ENCODE peak calls at places on chromosomes 3 and 15, in five cellular contexts. Q, J, M, C and E are unnamed samples. For H3K4me1, the result is how much of the 10 kb centered on the place peaks cover.

GRCh38 chr15:37041042-37041441 is 59.3 kb downstream of the MEIS2 start:
- DNase-seq in Q (no peak), J (no peak), M (no peak), C (no peak), E (no peak)

GRCh38 chr15:79170256-79170664 is 79.7 kb upstream of the RASGRF1 start:
- DNase-seq in Q (no peak), J (no peak), M (no peak), C (no peak), E (peak)

GRCh38 chr3:196660381-196661166 is 21.1 kb downstream of the NRROS start:
- DNase-seq in Q (no peak), J (no peak), M (no peak), C (no peak), E (no peak)

GRCh38 chr3:158381274-158381868 is 189.6 kb upstream of the MLF1 start:
- DNase-seq in Q (no peak), J (no peak), M (no peak), C (no peak), E (no peak)

GRCh38 chr15:87973456-87974215 is 282.9 kb downstream of the NTRK3 start:
- DNase-seq in Q (no peak), J (no peak), M (no peak), C (no peak), E (no peak)

GRCh38 chr15:73965094-73965729 is 26.9 kb downstream of the STOML1 start:
- DNase-seq in Q (no peak), J (no peak), M (no peak), C (no peak), E (no peak)

GRCh38 chr3:46367811-46368210 is 2.9 kb upstream of the CCR5 start:
- DNase-seq in Q (no peak), J (no peak), M (no peak), C (peak), E (no peak)

GRCh38 chr15:33913459-33913858 is 54.8 kb upstream of the CHRM5 start:
- DNase-seq in Q (no peak), J (no peak), M (no peak), C (no peak), E (no peak)

GRCh38 chr3:107660316-107660976 is 137.7 kb downstream of the BBX start:
- DNase-seq in Q (no peak), J (no peak), M (peak), C (peak), E (peak)

GRCh38 chr3:133742351-133743091 is 3.7 kb upstream of the TF start:
- DNase-seq in Q (peak), J (no peak), M (peak), C (peak), E (no peak)

GRCh38 chr3:16498130-16498890 is 15.2 kb downstream of the RFTN1 start:
- DNase-seq in Q (no peak), J (no peak), M (no peak), C (no peak), E (no peak)

GRCh38 chr3:194450341-194450740 is 36.5 kb downstream of the ATP13A3 start:
- DNase-seq in Q (no peak), J (no peak), M (no peak), C (no peak), E (no peak)

GRCh38 chr3:43153189-43154083 is 47.6 kb upstream of the POMGNT2 start:
- DNase-seq in Q (no peak), J (no peak), M (no peak), C (no peak), E (no peak)

GRCh38 chr3:124033360-124034015 is 41.6 kb upstream of the ROPN1 start:
- DNase-seq in Q (no peak), J (peak), M (no peak), C (no peak), E (no peak)

GRCh38 chr3:67109651-67110204 is 111.6 kb downstream of the KBTBD8 start:
- DNase-seq in Q (no peak), J (peak), M (peak), C (peak), E (peak)
- TF ChIP-seq ZBTB33 in Q (no peak), J (no peak), M (no peak), C (no peak), E (no peak)

GRCh38 chr3:181629029-181629428 is 82.7 kb upstream of the SOX2 start:
- DNase-seq in Q (no peak), J (no peak), M (no peak), C (no peak), E (no peak)
- H2AFZ ChIP-seq in Q (no peak), J (no peak), M (no peak), C (no peak), E (peak)

GRCh38 chr3:111867889-111868426 is 8.9 kb downstream of the PHLDB2 start:
- DNase-seq in Q (no peak), J (no peak), M (no peak), C (no peak), E (no peak)

GRCh38 chr3:111872948-111873347 is 13.9 kb downstream of the PHLDB2 start:
- DNase-seq in Q (no peak), J (no peak), M (no peak), C (no peak), E (no peak)

GRCh38 chr3:111874177-111874820 is 15.2 kb downstream of the PHLDB2 start:
- DNase-seq in Q (no peak), J (no peak), M (peak), C (peak), E (no peak)

DNA sequence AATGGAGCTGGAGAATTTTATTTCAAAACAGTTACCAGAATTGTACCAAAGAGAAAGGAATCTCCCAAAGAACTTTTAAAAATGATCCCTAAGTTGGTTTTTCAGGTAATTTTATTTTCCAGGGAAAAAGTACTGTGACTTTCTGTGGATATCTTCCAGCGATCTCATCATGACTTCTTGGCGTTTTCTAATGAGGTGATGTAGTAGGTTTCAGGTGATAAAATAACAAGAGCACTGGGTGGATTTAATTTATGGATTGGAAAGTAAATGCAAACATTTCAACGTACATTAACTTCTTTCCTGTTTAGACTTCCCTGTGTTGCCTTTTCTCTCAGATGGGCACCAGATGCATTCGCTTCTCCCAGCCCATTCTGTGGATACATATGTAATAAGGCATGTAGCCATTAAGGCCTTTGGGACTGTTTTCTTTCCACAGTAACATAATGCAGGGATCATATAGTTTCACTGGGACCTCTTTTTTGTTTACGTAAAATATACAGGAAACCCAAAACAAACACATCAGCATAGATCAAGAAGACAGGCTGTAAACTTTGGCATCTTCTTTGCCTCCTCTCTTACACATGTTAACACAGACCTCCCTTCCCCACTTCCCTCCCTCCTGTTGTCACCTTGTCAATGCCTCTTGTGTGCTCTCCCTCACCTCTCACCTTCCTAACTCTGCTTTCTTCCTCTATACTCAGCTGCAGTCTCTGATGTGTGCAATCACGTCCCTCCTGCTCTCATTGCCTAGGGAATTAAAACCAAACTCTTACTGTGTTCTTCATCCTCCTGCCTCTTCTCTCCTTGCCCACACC is 13.0 kb downstream of the PHLDB2 start:
- DNase-seq in Q (no peak), J (no peak), M (no peak), C (peak), E (no peak)
- H3K4me1 ChIP-seq in Q (under half), J (under half), M (half or more), C (under half), E (under half)

DNA sequence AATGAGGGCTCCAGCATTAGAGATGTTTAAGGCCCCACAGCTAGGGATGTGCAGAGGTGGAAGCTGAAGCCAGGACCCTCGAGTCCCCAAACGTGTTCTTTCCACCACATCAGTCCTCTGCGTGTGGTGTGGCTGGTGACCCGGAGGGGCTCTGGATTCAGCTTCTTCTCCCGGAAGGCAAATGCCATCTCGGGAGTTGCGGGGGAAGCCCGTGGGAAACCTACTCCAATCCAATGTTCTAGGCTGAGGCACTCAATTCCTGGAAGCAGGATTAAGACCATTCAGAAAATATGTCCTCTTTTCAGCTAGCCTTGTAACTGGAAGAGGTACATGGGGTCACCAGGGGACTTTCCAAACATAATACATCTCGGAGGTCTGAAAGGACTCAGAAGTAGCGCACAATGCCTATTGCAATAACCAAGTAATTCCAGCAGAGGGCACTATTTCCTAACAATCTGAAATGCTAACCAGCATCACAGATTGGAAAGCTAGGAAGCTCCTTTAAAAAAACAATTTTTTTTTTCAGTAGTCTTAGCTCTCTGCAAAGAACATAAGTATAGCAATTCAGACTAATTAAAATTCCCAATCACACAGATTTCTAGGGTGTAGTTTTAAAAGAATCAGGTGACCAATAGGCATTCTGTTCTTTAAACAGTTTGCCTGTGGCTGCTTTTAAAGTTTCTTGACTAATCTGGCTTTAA is 36.2 kb downstream of the BNC1 start:
- DNase-seq in Q (peak), J (peak), M (peak), C (peak), E (peak)
- TF ChIP-seq ZBTB33 in Q (no peak), J (no peak), M (no peak), C (no peak), E (no peak)

GRCh38 chr3:122488262-122488973 is 26.3 kb downstream of the KPNA1 start:
- DNase-seq in Q (no peak), J (no peak), M (no peak), C (no peak), E (no peak)

GRCh38 chr3:122481390-122481789 is 33.3 kb downstream of the KPNA1 start:
- DNase-seq in Q (peak), J (no peak), M (no peak), C (no peak), E (no peak)

GRCh38 chr3:122484985-122485384 is 29.8 kb downstream of the KPNA1 start:
- DNase-seq in Q (no peak), J (no peak), M (no peak), C (no peak), E (no peak)
- H2AFZ ChIP-seq in Q (no peak), J (no peak), M (no peak), C (no peak), E (no peak)

DNA sequence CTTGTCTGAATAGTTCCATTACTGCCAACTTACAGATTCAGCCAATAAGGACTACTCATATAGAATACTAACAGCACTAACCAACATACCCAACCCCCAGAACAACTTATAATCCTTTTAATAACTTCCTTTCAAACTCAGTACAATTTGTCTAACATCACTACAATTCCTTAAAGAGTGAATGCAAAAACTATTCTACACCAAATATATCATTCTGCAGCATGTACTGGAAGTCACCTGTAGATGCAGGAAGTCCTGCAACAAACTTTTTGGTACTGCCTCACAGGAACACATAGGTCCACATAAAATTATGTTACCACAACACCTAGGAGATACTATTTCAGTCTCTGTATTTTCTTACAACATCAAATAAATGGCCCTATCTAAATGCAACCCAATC is 2.1 kb downstream of the CCNL1 start:
- DNase-seq in Q (no peak), J (no peak), M (no peak), C (no peak), E (no peak)
- H3K4me1 ChIP-seq in Q (under half), J (under half), M (under half), C (half or more), E (under half)

GRCh38 chr3:70947584-70947983 is 635.1 kb upstream of the MDFIC2 start:
- DNase-seq in Q (no peak), J (no peak), M (no peak), C (no peak), E (no peak)
- TF ChIP-seq ZBTB33 in Q (no peak), J (no peak), M (no peak), C (no peak), E (no peak)

GRCh38 chr15:64989331-64990167 is at the start of gene SPG21:
- DNase-seq in Q (peak), J (peak), M (peak), C (peak), E (peak)

GRCh38 chr15:64981812-64982431 is 7.8 kb downstream of the SPG21 start:
- DNase-seq in Q (no peak), J (no peak), M (no peak), C (peak), E (no peak)

GRCh38 chr15:64987136-64987535 is 2.6 kb downstream of the SPG21 start:
- DNase-seq in Q (no peak), J (no peak), M (no peak), C (no peak), E (no peak)

GRCh38 chr15:64982472-64982871 is 7.2 kb downstream of the SPG21 start:
- DNase-seq in Q (no peak), J (no peak), M (no peak), C (no peak), E (peak)

GRCh38 chr15:64985382-64986033 is 4.2 kb downstream of the SPG21 start:
- DNase-seq in Q (no peak), J (no peak), M (no peak), C (peak), E (no peak)
- H2AFZ ChIP-seq in Q (peak), J (no peak), M (no peak), C (no peak), E (no peak)